ENCODE peak calls at places on chromosomes 1 and 21, in five cellular contexts. H is AG04449, A is hypothalamus, K is transverse colon, W is anterior cingulate cortex. R is an unnamed sample.

GRCh38 chr1:47534417-47534816 is 96.6 kb downstream of the FOXD2 start:
- DNase-seq in H (no peak), A (no peak), W (no peak), K (no peak), R (no peak)

GRCh38 chr21:14751011-14751410 is 204.9 kb upstream of the SAMSN1 start:
- DNase-seq in H (no peak), W (no peak), A (no peak), K (no peak), R (no peak)

GRCh38 chr1:40039245-40039756 is 1.2 kb upstream of the CAP1 start:
- DNase-seq in W (peak; percentile 59), K (no peak), H (no peak), A (no peak), R (no peak)

GRCh38 chr1:166258017-166258416 is 91.2 kb upstream of the FAM78B start:
- DNase-seq in W (no peak), A (no peak), H (no peak), K (no peak), R (no peak)

GRCh38 chr1:97502360-97502759 is 418.5 kb downstream of the DPYD start:
- DNase-seq in H (no peak), A (no peak), K (no peak), W (no peak), R (no peak)

GRCh38 chr21:43792406-43792805 is 3.0 kb downstream of the RRP1 start:
- DNase-seq in A (no peak), K (no peak), W (no peak), H (no peak), R (no peak)

GRCh38 chr21:41166947-41167346 is 1.0 kb upstream of the BACE2 start:
- DNase-seq in A (no peak), W (no peak), K (no peak), H (no peak), R (no peak)

GRCh38 chr21:29018540-29018939 is 609 bp downstream of the RWDD2B start:
- DNase-seq in K (no peak), H (no peak), W (no peak), A (no peak), R (no peak)

GRCh38 chr1:209318302-209319056 is 265.0 kb upstream of the CAMK1G start:
- DNase-seq in A (no peak), K (no peak), W (no peak), H (no peak), R (no peak)

GRCh38 chr1:38198099-38198498 is 151.5 kb upstream of the POU3F1 start:
- DNase-seq in W (no peak), A (no peak), K (no peak), H (no peak), R (no peak)

GRCh38 chr1:203176744-203177460 is 1.3 kb upstream of the MYBPH start:
- DNase-seq in W (no peak), A (no peak), K (no peak), H (no peak), R (no peak)

GRCh38 chr1:156700731-156701130 is 4.7 kb downstream of the CRABP2 start:
- DNase-seq in K (no peak), W (no peak), A (no peak), H (no peak), R (no peak)

GRCh38 chr21:29647353-29647781 is 292.4 kb downstream of the GRIK1 start:
- DNase-seq in W (no peak), K (no peak), A (no peak), H (no peak), R (no peak)

GRCh38 chr1:23100074-23100748 is 68.4 kb downstream of the LUZP1 start:
- DNase-seq in H (peak; percentile 90), K (no peak), W (no peak), A (no peak), R (no peak)

GRCh38 chr1:100458925-100459814 is 78.8 kb upstream of the GPR88 start:
- DNase-seq in A (peak; percentile 48), H (peak; percentile 26), W (peak; percentile 54), K (peak; percentile 78), R (peak; percentile 33)

GRCh38 chr1:226002667-226003501 is 3.7 kb upstream of the SDE2 start:
- DNase-seq in W (no peak), H (no peak), K (peak; percentile 51), A (no peak), R (peak; percentile 85)

GRCh38 chr1:6126521-6127067 is 53.5 kb downstream of the CHD5 start:
- DNase-seq in A (no peak), H (no peak), K (no peak), W (no peak), R (no peak)

GRCh38 chr1:209590405-209590804 is 6.9 kb downstream of the CAMK1G start:
- DNase-seq in K (no peak), A (no peak), W (peak; percentile 29), H (no peak), R (no peak)

GRCh38 chr1:207654320-207654719 is 9.4 kb downstream of the CR1L start:
- DNase-seq in H (no peak), W (no peak), K (no peak), A (no peak), R (no peak)

GRCh38 chr1:111481387-111482221 is 7.8 kb downstream of the C1orf162 start:
- DNase-seq in H (peak; percentile 3), W (peak; percentile 43), K (peak; percentile 79), A (peak; percentile 61), R (peak; percentile 11)

GRCh38 chr21:36699546-36700294 is 805 bp downstream of the SIM2 start:
- DNase-seq in A (no peak), K (no peak), W (no peak), H (no peak), R (no peak)

GRCh38 chr1:68904472-68904871 is 407.6 kb upstream of the DEPDC1 start:
- DNase-seq in K (no peak), A (no peak), W (no peak), H (no peak), R (no peak)

GRCh38 chr1:26824735-26825134 is 1.8 kb upstream of the ZDHHC18 start:
- DNase-seq in W (no peak), A (no peak), H (no peak), K (no peak), R (no peak)

GRCh38 chr1:66434096-66434495 is 99.9 kb upstream of the SGIP1 start:
- DNase-seq in W (no peak), A (no peak), K (no peak), H (peak; percentile 34), R (no peak)

GRCh38 chr1:58575831-58576726 is 973 bp downstream of the TACSTD2 start:
- DNase-seq in K (no peak), W (no peak), H (no peak), A (no peak), R (no peak)

GRCh38 chr1:248811514-248812490 is 13.9 kb downstream of the SH3BP5L start:
- DNase-seq in H (no peak), A (no peak), K (no peak), W (no peak), R (no peak)

GRCh38 chr1:117033149-117033548 is 27.0 kb upstream of the TTF2 start:
- DNase-seq in A (no peak), H (no peak), W (no peak), K (no peak), R (no peak)

GRCh38 chr1:2451744-2452582 is 24.1 kb upstream of the PLCH2 start:
- DNase-seq in W (no peak), K (no peak), H (peak; percentile 74), A (no peak), R (no peak)

GRCh38 chr1:6184083-6184783 is 4.1 kb upstream of the CHD5 start:
- DNase-seq in W (no peak), A (no peak), K (no peak), H (no peak), R (no peak)

GRCh38 chr1:17016317-17016661 is 4.6 kb upstream of the ATP13A2 start:
- DNase-seq in H (no peak), W (no peak), K (no peak), A (no peak), R (no peak)

GRCh38 chr1:228308085-228308601 is 98.5 kb downstream of the TRIM11 start:
- DNase-seq in A (no peak), K (no peak), H (no peak), W (no peak), R (no peak)

GRCh38 chr1:15696956-15697521 is 12.9 kb downstream of the PLEKHM2 start:
- DNase-seq in H (no peak), A (no peak), K (peak; percentile 44), W (peak; percentile 67), R (no peak)

GRCh38 chr1:81430955-81431646 is 369.6 kb upstream of the ADGRL2 start:
- DNase-seq in H (no peak), K (no peak), A (no peak), W (no peak), R (no peak)

GRCh38 chr1:233656032-233656620 is 42.2 kb downstream of the KCNK1 start:
- DNase-seq in W (no peak), H (no peak), A (no peak), K (no peak), R (peak; percentile 17)

GRCh38 chr1:53545663-53546408 is 86.6 kb downstream of the DMRTB1 start:
- DNase-seq in K (peak; percentile 2), A (no peak), H (no peak), W (no peak), R (no peak)

GRCh38 chr1:26538480-26539412 is 9.2 kb downstream of the RPS6KA1 start:
- DNase-seq in W (no peak), H (no peak), A (no peak), K (peak; percentile 59), R (no peak)

GRCh38 chr1:32249831-32250525 is 1.1 kb upstream of the LCK start:
- DNase-seq in W (no peak), H (no peak), K (peak; percentile 79), A (no peak), R (no peak)

GRCh38 chr1:54537611-54538010 is 10.4 kb upstream of the ACOT11 start:
- DNase-seq in W (no peak), H (no peak), A (no peak), K (no peak), R (no peak)

GRCh38 chr1:156438278-156438987 is 62.1 kb downstream of the MEF2D start:
- DNase-seq in A (no peak), K (no peak), H (no peak), W (no peak), R (no peak)

R was measured in NCI-H510A.